ENCODE peak calls at places on chromosome 15, in five cellular contexts. U is GM13976; H is activated CD4-positive, alpha-beta T cell treated with anti-CD3 and anti-CD28 coated beads, Interleukin-2, amount 50 U/mL, for 1 hour; K is ureter; Y is left cardiac atrium. M is an unnamed sample.

GRCh38 chr15:78033864-78034263 is 43.6 kb downstream of the TBC1D2B start:
- DNase-seq in U (no peak), Y (no peak), K (no peak), H (peak; percentile 66), M (peak; percentile 62)

GRCh38 chr15:58677426-58677825 is 72.1 kb downstream of the ADAM10 start:
- DNase-seq in U (no peak), K (no peak), Y (no peak), H (no peak), M (no peak)

GRCh38 chr15:91049378-91050127 is 27.2 kb upstream of the VPS33B start:
- DNase-seq in H (peak; percentile 51), U (peak; percentile 69), Y (no peak), K (peak; percentile 68), M (peak; percentile 82)

GRCh38 chr15:50058231-50058630 is 60.8 kb downstream of the ATP8B4 start:
- DNase-seq in H (no peak), Y (no peak), U (no peak), K (no peak), M (no peak)

GRCh38 chr15:74173545-74174215 is at the start of gene ISLR:
- DNase-seq in Y (no peak), H (no peak), U (no peak), K (peak; percentile 55), M (no peak)

GRCh38 chr15:44729394-44729913 is 6.9 kb upstream of the TRIM69 start:
- DNase-seq in U (no peak), H (no peak), K (no peak), Y (peak; percentile 42), M (peak; percentile 53)

GRCh38 chr15:37789392-37789776 is 145.1 kb upstream of the TMCO5A start:
- DNase-seq in Y (no peak), K (no peak), U (no peak), H (no peak), M (no peak)

GRCh38 chr15:69165637-69166025 is 5.2 kb downstream of the GLCE start:
- DNase-seq in Y (no peak), U (no peak), K (no peak), H (no peak), M (no peak)

GRCh38 chr15:90046846-90047481 is 45.8 kb downstream of the ZNF710 start:
- DNase-seq in Y (peak; percentile 30), U (peak; percentile 50), H (no peak), K (peak; percentile 85), M (peak; percentile 91)

GRCh38 chr15:43218908-43219706 is 1.7 kb downstream of the EPB42 start:
- DNase-seq in H (no peak), Y (no peak), K (no peak), U (no peak), M (no peak)

GRCh38 chr15:73605759-73606423 is 27.3 kb downstream of the NPTN start:
- DNase-seq in Y (no peak), U (no peak), H (no peak), K (no peak), M (no peak)

M was measured in MM.1S.